ENCODE peak calls at places on chromosome 12, in six cellular contexts. One of them, this sample, is unnamed.

GRCh38 chr12:28925726-28926376 is 223.2 kb upstream of the FAR2 start:
- DNase-seq in activated CD4-positive, alpha-beta T cell treated with anti-CD3 and anti-CD28 coated beads for 48 hours: no peak
- DNase-seq in IMR-90: peak; percentile 88
- DNase-seq in CD4-positive, alpha-beta memory T cell: no peak
- DNase-seq in neural crest cell: no peak
- DNase-seq in occipital lobe: no peak
- DNase-seq in this sample: no peak

GRCh38 chr12:51788876-51789275 is 59.6 kb downstream of the FIGNL2 start:
- DNase-seq in activated CD4-positive, alpha-beta T cell treated with anti-CD3 and anti-CD28 coated beads for 48 hours: no peak
- DNase-seq in IMR-90: peak; percentile 80
- DNase-seq in CD4-positive, alpha-beta memory T cell: no peak
- DNase-seq in neural crest cell: no peak
- DNase-seq in occipital lobe: no peak
- DNase-seq in this sample: no peak

GRCh38 chr12:130764475-130765185 is 48.5 kb upstream of the RIMBP2 start:
- DNase-seq in activated CD4-positive, alpha-beta T cell treated with anti-CD3 and anti-CD28 coated beads for 48 hours: peak; percentile 63
- DNase-seq in IMR-90: peak; percentile 33
- DNase-seq in CD4-positive, alpha-beta memory T cell: peak; percentile 62
- DNase-seq in neural crest cell: no peak
- DNase-seq in occipital lobe: no peak
- DNase-seq in this sample: no peak

GRCh38 chr12:2277492-2278153 is 224.8 kb downstream of the CACNA1C start:
- DNase-seq in activated CD4-positive, alpha-beta T cell treated with anti-CD3 and anti-CD28 coated beads for 48 hours: no peak
- DNase-seq in IMR-90: no peak
- DNase-seq in CD4-positive, alpha-beta memory T cell: no peak
- DNase-seq in neural crest cell: no peak
- DNase-seq in occipital lobe: no peak
- DNase-seq in this sample: no peak

GRCh38 chr12:33825442-33825841 is 196.9 kb upstream of the ALG10 start:
- DNase-seq in activated CD4-positive, alpha-beta T cell treated with anti-CD3 and anti-CD28 coated beads for 48 hours: no peak
- DNase-seq in IMR-90: no peak
- DNase-seq in CD4-positive, alpha-beta memory T cell: no peak
- DNase-seq in neural crest cell: no peak
- DNase-seq in occipital lobe: no peak
- DNase-seq in this sample: no peak

GRCh38 chr12:50529345-50529744 is 24.6 kb downstream of the DIP2B start:
- DNase-seq in activated CD4-positive, alpha-beta T cell treated with anti-CD3 and anti-CD28 coated beads for 48 hours: no peak
- DNase-seq in IMR-90: no peak
- DNase-seq in CD4-positive, alpha-beta memory T cell: no peak
- DNase-seq in neural crest cell: no peak
- DNase-seq in occipital lobe: no peak
- DNase-seq in this sample: no peak

GRCh38 chr12:39675263-39675662 is 55.7 kb upstream of the ABCD2 start:
- DNase-seq in activated CD4-positive, alpha-beta T cell treated with anti-CD3 and anti-CD28 coated beads for 48 hours: no peak
- DNase-seq in IMR-90: no peak
- DNase-seq in CD4-positive, alpha-beta memory T cell: no peak
- DNase-seq in neural crest cell: no peak
- DNase-seq in occipital lobe: no peak
- DNase-seq in this sample: no peak

GRCh38 chr12:57758566-57759359 is 3.9 kb downstream of the MARCHF9 start:
- DNase-seq in activated CD4-positive, alpha-beta T cell treated with anti-CD3 and anti-CD28 coated beads for 48 hours: no peak
- DNase-seq in IMR-90: no peak
- DNase-seq in CD4-positive, alpha-beta memory T cell: no peak
- DNase-seq in neural crest cell: no peak
- DNase-seq in occipital lobe: no peak
- DNase-seq in this sample: no peak

GRCh38 chr12:26251600-26251999 is 56.2 kb downstream of the SSPN start:
- DNase-seq in activated CD4-positive, alpha-beta T cell treated with anti-CD3 and anti-CD28 coated beads for 48 hours: no peak
- DNase-seq in IMR-90: no peak
- DNase-seq in CD4-positive, alpha-beta memory T cell: no peak
- DNase-seq in neural crest cell: no peak
- DNase-seq in occipital lobe: no peak
- DNase-seq in this sample: no peak

GRCh38 chr12:118999107-118999506 is 17.8 kb downstream of the SRRM4 start:
- DNase-seq in activated CD4-positive, alpha-beta T cell treated with anti-CD3 and anti-CD28 coated beads for 48 hours: no peak
- DNase-seq in IMR-90: no peak
- DNase-seq in CD4-positive, alpha-beta memory T cell: no peak
- DNase-seq in neural crest cell: no peak
- DNase-seq in occipital lobe: no peak
- DNase-seq in this sample: no peak

GRCh38 chr12:33892425-33892824 is 129.9 kb upstream of the ALG10 start:
- DNase-seq in activated CD4-positive, alpha-beta T cell treated with anti-CD3 and anti-CD28 coated beads for 48 hours: no peak
- DNase-seq in IMR-90: no peak
- DNase-seq in CD4-positive, alpha-beta memory T cell: no peak
- DNase-seq in neural crest cell: no peak
- DNase-seq in occipital lobe: no peak
- DNase-seq in this sample: no peak

GRCh38 chr12:116202940-116203339 is 74.6 kb downstream of the MED13L start:
- DNase-seq in activated CD4-positive, alpha-beta T cell treated with anti-CD3 and anti-CD28 coated beads for 48 hours: no peak
- DNase-seq in IMR-90: peak; percentile 30
- DNase-seq in CD4-positive, alpha-beta memory T cell: no peak
- DNase-seq in neural crest cell: no peak
- DNase-seq in occipital lobe: no peak
- DNase-seq in this sample: no peak

GRCh38 chr12:51593539-51593938 is 2.5 kb downstream of the SCN8A start:
- DNase-seq in activated CD4-positive, alpha-beta T cell treated with anti-CD3 and anti-CD28 coated beads for 48 hours: peak; percentile 49
- DNase-seq in IMR-90: peak; percentile 79
- DNase-seq in CD4-positive, alpha-beta memory T cell: no peak
- DNase-seq in neural crest cell: peak; percentile 40
- DNase-seq in occipital lobe: no peak
- DNase-seq in this sample: no peak

GRCh38 chr12:62530596-62530995 is 64.0 kb downstream of the MON2 start:
- DNase-seq in activated CD4-positive, alpha-beta T cell treated with anti-CD3 and anti-CD28 coated beads for 48 hours: no peak
- DNase-seq in IMR-90: peak; percentile 95
- DNase-seq in CD4-positive, alpha-beta memory T cell: no peak
- DNase-seq in neural crest cell: no peak
- DNase-seq in occipital lobe: no peak
- DNase-seq in this sample: no peak

GRCh38 chr12:3117628-3118027 is 40.4 kb downstream of the TSPAN9 start:
- DNase-seq in activated CD4-positive, alpha-beta T cell treated with anti-CD3 and anti-CD28 coated beads for 48 hours: no peak
- DNase-seq in IMR-90: peak; percentile 93
- DNase-seq in CD4-positive, alpha-beta memory T cell: no peak
- DNase-seq in neural crest cell: no peak
- DNase-seq in occipital lobe: no peak
- DNase-seq in this sample: no peak

GRCh38 chr12:74393265-74393664 is 144.4 kb upstream of the ATXN7L3B start:
- DNase-seq in activated CD4-positive, alpha-beta T cell treated with anti-CD3 and anti-CD28 coated beads for 48 hours: no peak
- DNase-seq in IMR-90: no peak
- DNase-seq in CD4-positive, alpha-beta memory T cell: no peak
- DNase-seq in neural crest cell: no peak
- DNase-seq in occipital lobe: no peak
- DNase-seq in this sample: no peak

GRCh38 chr12:6647083-6647604 is at the start of gene ACRBP:
- DNase-seq in activated CD4-positive, alpha-beta T cell treated with anti-CD3 and anti-CD28 coated beads for 48 hours: peak; percentile 56
- DNase-seq in IMR-90: peak; percentile 14
- DNase-seq in CD4-positive, alpha-beta memory T cell: no peak
- DNase-seq in neural crest cell: peak; percentile 69
- DNase-seq in occipital lobe: peak; percentile 52
- DNase-seq in this sample: peak; percentile 53

GRCh38 chr12:79233341-79233761 is 368.8 kb downstream of the SYT1 start:
- DNase-seq in activated CD4-positive, alpha-beta T cell treated with anti-CD3 and anti-CD28 coated beads for 48 hours: no peak
- DNase-seq in IMR-90: no peak
- DNase-seq in CD4-positive, alpha-beta memory T cell: no peak
- DNase-seq in neural crest cell: no peak
- DNase-seq in occipital lobe: peak; percentile 1
- DNase-seq in this sample: no peak

GRCh38 chr12:25056011-25056410 is 107.1 kb upstream of the BCAT1 start:
- DNase-seq in activated CD4-positive, alpha-beta T cell treated with anti-CD3 and anti-CD28 coated beads for 48 hours: no peak
- DNase-seq in IMR-90: no peak
- DNase-seq in CD4-positive, alpha-beta memory T cell: no peak
- DNase-seq in neural crest cell: no peak
- DNase-seq in occipital lobe: no peak
- DNase-seq in this sample: no peak

GRCh38 chr12:80756875-80757274 is 40.2 kb downstream of the MYF5 start:
- DNase-seq in activated CD4-positive, alpha-beta T cell treated with anti-CD3 and anti-CD28 coated beads for 48 hours: no peak
- DNase-seq in IMR-90: peak; percentile 44
- DNase-seq in CD4-positive, alpha-beta memory T cell: no peak
- DNase-seq in neural crest cell: no peak
- DNase-seq in occipital lobe: no peak
- DNase-seq in this sample: no peak

GRCh38 chr12:65490193-65490592 is 211.7 kb downstream of the MSRB3 start:
- DNase-seq in activated CD4-positive, alpha-beta T cell treated with anti-CD3 and anti-CD28 coated beads for 48 hours: no peak
- DNase-seq in IMR-90: no peak
- DNase-seq in CD4-positive, alpha-beta memory T cell: no peak
- DNase-seq in neural crest cell: no peak
- DNase-seq in occipital lobe: no peak
- DNase-seq in this sample: no peak

GRCh38 chr12:118238888-118239287 is 103.0 kb downstream of the PEBP1 start:
- DNase-seq in activated CD4-positive, alpha-beta T cell treated with anti-CD3 and anti-CD28 coated beads for 48 hours: no peak
- DNase-seq in IMR-90: no peak
- DNase-seq in CD4-positive, alpha-beta memory T cell: no peak
- DNase-seq in neural crest cell: no peak
- DNase-seq in occipital lobe: no peak
- DNase-seq in this sample: no peak

GRCh38 chr12:111842556-111843396 is 748 bp downstream of the MAPKAPK5 start:
- DNase-seq in activated CD4-positive, alpha-beta T cell treated with anti-CD3 and anti-CD28 coated beads for 48 hours: peak; percentile 55
- DNase-seq in IMR-90: no peak
- DNase-seq in CD4-positive, alpha-beta memory T cell: peak; percentile 58
- DNase-seq in neural crest cell: no peak
- DNase-seq in occipital lobe: no peak
- DNase-seq in this sample: no peak

GRCh38 chr12:130953783-130954543 is at the start of gene ADGRD1:
- DNase-seq in activated CD4-positive, alpha-beta T cell treated with anti-CD3 and anti-CD28 coated beads for 48 hours: no peak
- DNase-seq in IMR-90: peak; percentile 3
- DNase-seq in CD4-positive, alpha-beta memory T cell: no peak
- DNase-seq in neural crest cell: no peak
- DNase-seq in occipital lobe: peak; percentile 11
- DNase-seq in this sample: no peak

GRCh38 chr12:55142896-55143870 is 17.0 kb downstream of the OR9K2 start:
- DNase-seq in activated CD4-positive, alpha-beta T cell treated with anti-CD3 and anti-CD28 coated beads for 48 hours: peak; percentile 46
- DNase-seq in IMR-90: peak; percentile 38
- DNase-seq in CD4-positive, alpha-beta memory T cell: no peak
- DNase-seq in neural crest cell: peak; percentile 63
- DNase-seq in occipital lobe: no peak
- DNase-seq in this sample: peak; percentile 70

GRCh38 chr12:95694148-95694547 is 96.4 kb downstream of the NTN4 start:
- DNase-seq in activated CD4-positive, alpha-beta T cell treated with anti-CD3 and anti-CD28 coated beads for 48 hours: no peak
- DNase-seq in IMR-90: no peak
- DNase-seq in CD4-positive, alpha-beta memory T cell: no peak
- DNase-seq in neural crest cell: no peak
- DNase-seq in occipital lobe: no peak
- DNase-seq in this sample: no peak

GRCh38 chr12:28390716-28391452 is 200.6 kb downstream of the CCDC91 start:
- DNase-seq in activated CD4-positive, alpha-beta T cell treated with anti-CD3 and anti-CD28 coated beads for 48 hours: no peak
- DNase-seq in IMR-90: peak; percentile 52
- DNase-seq in CD4-positive, alpha-beta memory T cell: no peak
- DNase-seq in neural crest cell: no peak
- DNase-seq in occipital lobe: no peak
- DNase-seq in this sample: no peak

GRCh38 chr12:33427071-33427470 is 12.5 kb downstream of the SYT10 start:
- DNase-seq in activated CD4-positive, alpha-beta T cell treated with anti-CD3 and anti-CD28 coated beads for 48 hours: no peak
- DNase-seq in IMR-90: no peak
- DNase-seq in CD4-positive, alpha-beta memory T cell: no peak
- DNase-seq in neural crest cell: no peak
- DNase-seq in occipital lobe: no peak
- DNase-seq in this sample: no peak